ENCODE peak calls at places on chromosomes 4 and X, in seven cellular contexts. G is iPS-NIHi11, F is thoracic aorta, R is chondrocyte, J is mammary epithelial cell, P is NCI-H2081, B is HL-60. H is an unnamed sample.

GRCh38 chr4:20984011-20984836 is 284.0 kb downstream of the PACRGL start:
- DNase-seq in B (no peak), F (no peak), J (no peak), P (no peak), R (peak; percentile 85), G (peak; percentile 23), H (peak; percentile 46)

GRCh38 chrX:15751160-15751819 is 13.2 kb downstream of the CA5B start:
- DNase-seq in B (no peak), R (no peak), F (no peak), G (no peak), P (no peak), J (peak; percentile 32), H (no peak)

GRCh38 chr4:120071192-120071795 is 4.6 kb upstream of the MAD2L1 start:
- DNase-seq in F (no peak), R (no peak), J (peak; percentile 38), G (no peak), B (no peak), P (peak; percentile 60), H (peak; percentile 25)

GRCh38 chr4:124640037-124640730 is 72.3 kb downstream of the ANKRD50 start:
- DNase-seq in F (no peak), P (no peak), G (no peak), R (no peak), B (no peak), J (peak; percentile 88), H (no peak)

GRCh38 chrX:48956728-48957414 is 536 bp downstream of the OTUD5 start:
- DNase-seq in J (no peak), P (no peak), R (no peak), F (no peak), G (peak; percentile 11), B (no peak), H (no peak)

GRCh38 chrX:17638731-17639130 is 98.6 kb upstream of the SCML1 start:
- DNase-seq in J (no peak), F (no peak), B (no peak), R (no peak), P (no peak), G (no peak), H (no peak)

GRCh38 chr4:65845169-65845568 is 174.9 kb upstream of the EPHA5 start:
- DNase-seq in F (no peak), R (no peak), P (no peak), B (no peak), G (no peak), J (no peak), H (no peak)

GRCh38 chrX:150482537-150483217 is 85.7 kb upstream of the MTM1 start:
- DNase-seq in F (peak; percentile 17), R (no peak), P (no peak), G (no peak), J (peak; percentile 92), B (no peak), H (peak; percentile 40)

GRCh38 chrX:94454606-94455005 is 780.6 kb downstream of the FAM133A start:
- DNase-seq in J (no peak), B (no peak), G (no peak), R (no peak), P (no peak), F (no peak), H (no peak)

GRCh38 chr4:154348657-154349056 is 142.9 kb downstream of the DCHS2 start:
- DNase-seq in J (no peak), P (no peak), R (no peak), B (no peak), F (no peak), G (no peak), H (no peak)

GRCh38 chrX:151082077-151082948 is 94.1 kb upstream of the GPR50 start:
- DNase-seq in B (no peak), G (peak; percentile 83), J (peak; percentile 33), R (no peak), F (peak; percentile 3), P (peak; percentile 30), H (peak; percentile 79)

GRCh38 chr4:151653548-151653918 is 107.3 kb downstream of the GATB start:
- DNase-seq in F (no peak), B (no peak), G (no peak), P (no peak), J (no peak), R (no peak), H (no peak)

GRCh38 chr4:100649478-100649877 is 131.7 kb upstream of the EMCN start:
- DNase-seq in F (no peak), R (no peak), B (no peak), P (no peak), G (no peak), J (no peak), H (no peak)

GRCh38 chr4:187016101-187016500 is 292.4 kb upstream of the FAT1 start:
- DNase-seq in P (no peak), B (no peak), J (no peak), R (no peak), F (no peak), G (no peak), H (no peak)

GRCh38 chrX:2697741-2698294 is 6.7 kb downstream of the CD99 start:
- DNase-seq in P (no peak), B (no peak), J (no peak), G (no peak), R (no peak), F (no peak), H (no peak)

GRCh38 chr4:56575820-56576429 is 70.3 kb downstream of the ARL9 start:
- DNase-seq in J (peak; percentile 8), F (no peak), B (no peak), G (peak; percentile 16), P (no peak), R (no peak), H (no peak)

GRCh38 chrX:3052864-3053263 is 11.6 kb downstream of the ARSF start:
- DNase-seq in G (no peak), P (no peak), F (no peak), R (no peak), B (no peak), J (no peak), H (no peak)

GRCh38 chrX:43328358-43328946 is 327.6 kb upstream of the MAOA start:
- DNase-seq in F (no peak), P (no peak), R (no peak), J (no peak), G (no peak), B (no peak), H (no peak)

GRCh38 chr4:4852591-4853362 is 6.7 kb upstream of the MSX1 start:
- DNase-seq in B (no peak), R (peak; percentile 77), J (peak; percentile 58), P (no peak), F (peak; percentile 36), G (peak; percentile 62), H (no peak)

GRCh38 chr4:165502919-165503907 is 124.4 kb downstream of the CPE start:
- DNase-seq in R (no peak), J (peak; percentile 60), F (no peak), P (no peak), B (no peak), G (no peak), H (no peak)

GRCh38 chrX:132216806-132217202 is 2.4 kb downstream of the RAP2C start:
- DNase-seq in J (peak; percentile 45), P (no peak), F (no peak), R (no peak), B (no peak), G (no peak), H (no peak)